ENCODE peak calls at places on chromosome 17, in eight cellular contexts. One of them, this sample, is unnamed.
A peak's percentile ranks its signal among the peaks of the same experiment; 100 is the strongest.

GRCh38 chr17:75047398-75048098 is 523 bp downstream of the KCTD2 start:
- DNase-seq in K562: no peak
- DNase-seq in upper lobe of right lung: peak; percentile 76
- DNase-seq in tibial nerve: peak; percentile 9
- DNase-seq in AG04450: no peak
- DNase-seq in neural progenitor cell: peak; percentile 63
- DNase-seq in PC-3: no peak
- DNase-seq in uterus: peak; percentile 52
- DNase-seq in this sample: no peak

GRCh38 chr17:16908282-16908681 is 63.6 kb downstream of the TNFRSF13B start:
- DNase-seq in K562: no peak
- DNase-seq in upper lobe of right lung: no peak
- DNase-seq in tibial nerve: no peak
- DNase-seq in AG04450: no peak
- DNase-seq in neural progenitor cell: no peak
- DNase-seq in PC-3: no peak
- DNase-seq in uterus: no peak
- DNase-seq in this sample: no peak

GRCh38 chr17:42798011-42798382 is 507 bp downstream of the COA3 start:
- DNase-seq in K562: no peak
- DNase-seq in upper lobe of right lung: no peak
- DNase-seq in tibial nerve: no peak
- DNase-seq in AG04450: no peak
- DNase-seq in neural progenitor cell: no peak
- DNase-seq in PC-3: no peak
- DNase-seq in uterus: no peak
- DNase-seq in this sample: no peak

GRCh38 chr17:35788504-35788998 is 6.9 kb downstream of the MMP28 start:
- DNase-seq in K562: no peak
- DNase-seq in upper lobe of right lung: no peak
- DNase-seq in tibial nerve: peak; percentile 61
- DNase-seq in AG04450: no peak
- DNase-seq in neural progenitor cell: no peak
- DNase-seq in PC-3: peak; percentile 81
- DNase-seq in uterus: no peak
- DNase-seq in this sample: peak; percentile 96

GRCh38 chr17:71338396-71338795 is 782.4 kb upstream of the SOX9 start:
- DNase-seq in K562: no peak
- DNase-seq in upper lobe of right lung: no peak
- DNase-seq in tibial nerve: no peak
- DNase-seq in AG04450: no peak
- DNase-seq in neural progenitor cell: no peak
- DNase-seq in PC-3: peak; percentile 13
- DNase-seq in uterus: no peak
- DNase-seq in this sample: no peak

GRCh38 chr17:40514013-40514875 is 12.8 kb upstream of the TNS4 start:
- DNase-seq in K562: no peak
- DNase-seq in upper lobe of right lung: peak; percentile 27
- DNase-seq in tibial nerve: no peak
- DNase-seq in AG04450: no peak
- DNase-seq in neural progenitor cell: no peak
- DNase-seq in PC-3: no peak
- DNase-seq in uterus: no peak
- DNase-seq in this sample: no peak

GRCh38 chr17:50514936-50515702 is 6.9 kb downstream of the MYCBPAP start:
- DNase-seq in K562: no peak
- DNase-seq in upper lobe of right lung: no peak
- DNase-seq in tibial nerve: peak; percentile 61
- DNase-seq in AG04450: no peak
- DNase-seq in neural progenitor cell: peak; percentile 55
- DNase-seq in PC-3: no peak
- DNase-seq in uterus: no peak
- DNase-seq in this sample: no peak

GRCh38 chr17:75913537-75914210 is 9.0 kb upstream of the MRPL38 start:
- DNase-seq in K562: no peak
- DNase-seq in upper lobe of right lung: no peak
- DNase-seq in tibial nerve: no peak
- DNase-seq in AG04450: no peak
- DNase-seq in neural progenitor cell: no peak
- DNase-seq in PC-3: no peak
- DNase-seq in uterus: no peak
- DNase-seq in this sample: no peak

GRCh38 chr17:75088902-75089417 is 1.2 kb downstream of the SLC16A5 start:
- DNase-seq in K562: no peak
- DNase-seq in upper lobe of right lung: no peak
- DNase-seq in tibial nerve: no peak
- DNase-seq in AG04450: no peak
- DNase-seq in neural progenitor cell: no peak
- DNase-seq in PC-3: peak; percentile 65
- DNase-seq in uterus: peak; percentile 47
- DNase-seq in this sample: no peak

GRCh38 chr17:56009795-56010715 is 143.2 kb upstream of the ANKFN1 start:
- DNase-seq in K562: no peak
- DNase-seq in upper lobe of right lung: no peak
- DNase-seq in tibial nerve: no peak
- DNase-seq in AG04450: no peak
- DNase-seq in neural progenitor cell: peak; percentile 77
- DNase-seq in PC-3: no peak
- DNase-seq in uterus: no peak
- DNase-seq in this sample: no peak

GRCh38 chr17:66727634-66728570 is 107.0 kb upstream of the CACNG5 start:
- DNase-seq in K562: peak; percentile 49
- DNase-seq in upper lobe of right lung: peak; percentile 76
- DNase-seq in tibial nerve: peak; percentile 62
- DNase-seq in AG04450: no peak
- DNase-seq in neural progenitor cell: peak; percentile 79
- DNase-seq in PC-3: peak; percentile 69
- DNase-seq in uterus: peak; percentile 25
- DNase-seq in this sample: peak; percentile 50

GRCh38 chr17:49659983-49660382 is 17.9 kb downstream of the SPOP start:
- DNase-seq in K562: no peak
- DNase-seq in upper lobe of right lung: no peak
- DNase-seq in tibial nerve: no peak
- DNase-seq in AG04450: no peak
- DNase-seq in neural progenitor cell: no peak
- DNase-seq in PC-3: no peak
- DNase-seq in uterus: no peak
- DNase-seq in this sample: no peak

GRCh38 chr17:39360537-39360936 is 40.9 kb downstream of the FBXL20 start:
- DNase-seq in K562: no peak
- DNase-seq in upper lobe of right lung: no peak
- DNase-seq in tibial nerve: no peak
- DNase-seq in AG04450: no peak
- DNase-seq in neural progenitor cell: no peak
- DNase-seq in PC-3: no peak
- DNase-seq in uterus: no peak
- DNase-seq in this sample: no peak

GRCh38 chr17:33288954-33289353 is 4.1 kb downstream of the ASIC2 start:
- DNase-seq in K562: no peak
- DNase-seq in upper lobe of right lung: no peak
- DNase-seq in tibial nerve: no peak
- DNase-seq in AG04450: no peak
- DNase-seq in neural progenitor cell: no peak
- DNase-seq in PC-3: no peak
- DNase-seq in uterus: no peak
- DNase-seq in this sample: no peak

GRCh38 chr17:7894226-7894625 is 5.6 kb downstream of the CHD3 start:
- DNase-seq in K562: no peak
- DNase-seq in upper lobe of right lung: peak; percentile 31
- DNase-seq in tibial nerve: no peak
- DNase-seq in AG04450: no peak
- DNase-seq in neural progenitor cell: no peak
- DNase-seq in PC-3: no peak
- DNase-seq in uterus: no peak
- DNase-seq in this sample: no peak

GRCh38 chr17:9195346-9195870 is 174.1 kb downstream of the NTN1 start:
- DNase-seq in K562: no peak
- DNase-seq in upper lobe of right lung: no peak
- DNase-seq in tibial nerve: no peak
- DNase-seq in AG04450: no peak
- DNase-seq in neural progenitor cell: peak; percentile 39
- DNase-seq in PC-3: no peak
- DNase-seq in uterus: no peak
- DNase-seq in this sample: no peak
- H3K27ac ChIP-seq in K562: no peak overlapping the region
- H3K27ac ChIP-seq in upper lobe of right lung: no peak overlapping the region
- H3K27ac ChIP-seq in tibial nerve: no peak overlapping the region
- H3K27ac ChIP-seq in AG04450: no peak overlapping the region
- H3K27ac ChIP-seq in neural progenitor cell: no peak overlapping the region
- H3K27ac ChIP-seq in PC-3: no peak overlapping the region
- H3K27ac ChIP-seq in uterus: no peak overlapping the region
- H3K27ac ChIP-seq in this sample: no peak overlapping the region

DNA sequence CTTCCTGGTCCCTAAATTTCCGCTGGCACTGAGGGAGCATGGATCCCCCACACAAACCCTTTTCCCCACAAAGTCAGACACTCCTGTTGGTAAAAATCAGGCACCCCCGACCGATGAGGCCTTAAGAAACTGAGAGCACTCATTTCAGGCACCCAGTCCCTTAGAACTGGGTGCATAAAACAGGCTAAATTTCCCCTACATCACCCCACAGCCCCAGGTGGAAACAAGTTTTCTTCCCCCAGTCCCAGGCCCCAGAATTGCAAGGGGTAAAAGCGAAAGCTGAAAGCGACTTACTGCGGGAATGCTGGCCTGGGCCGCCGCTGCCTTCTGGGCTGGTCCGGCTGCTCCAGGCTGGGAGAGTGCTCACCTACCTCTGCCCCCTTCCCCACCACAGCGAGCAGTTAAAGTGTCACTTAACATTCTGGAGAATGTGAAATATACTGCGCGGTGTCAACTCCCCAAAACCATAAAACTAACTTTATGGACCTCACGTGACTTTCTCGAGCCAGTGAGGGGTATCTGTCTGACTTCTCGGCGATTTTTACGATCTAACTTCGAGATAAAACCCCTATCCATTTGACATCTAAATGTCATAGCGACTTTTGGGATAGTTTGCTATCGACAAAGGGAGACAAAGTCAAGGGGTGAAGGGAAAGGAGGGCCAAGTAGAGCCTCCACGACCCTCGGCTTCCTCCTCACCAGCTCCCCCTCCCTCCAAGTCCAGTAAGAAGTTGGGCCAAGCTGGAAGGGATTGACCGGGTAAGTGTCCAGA is at the start of gene HOXB3:
- DNase-seq in K562: no peak
- DNase-seq in upper lobe of right lung: no peak
- DNase-seq in tibial nerve: no peak
- DNase-seq in AG04450: no peak
- DNase-seq in neural progenitor cell: no peak
- DNase-seq in PC-3: no peak
- DNase-seq in uterus: no peak
- DNase-seq in this sample: no peak
- H3K27me3 ChIP-seq in K562: no peaks in the 10 kb centered on the region
- H3K27me3 ChIP-seq in upper lobe of right lung: peaks cover 68% of the 10 kb centered on the region
- H3K27me3 ChIP-seq in tibial nerve: peaks cover 100% of the 10 kb centered on the region
- H3K27me3 ChIP-seq in AG04450: no peaks in the 10 kb centered on the region
- H3K27me3 ChIP-seq in neural progenitor cell: peaks cover 100% of the 10 kb centered on the region
- H3K27me3 ChIP-seq in PC-3: no peaks in the 10 kb centered on the region
- H3K27me3 ChIP-seq in uterus: peaks cover 45% of the 10 kb centered on the region
- H3K27me3 ChIP-seq in this sample: peaks cover 93% of the 10 kb centered on the region

DNA sequence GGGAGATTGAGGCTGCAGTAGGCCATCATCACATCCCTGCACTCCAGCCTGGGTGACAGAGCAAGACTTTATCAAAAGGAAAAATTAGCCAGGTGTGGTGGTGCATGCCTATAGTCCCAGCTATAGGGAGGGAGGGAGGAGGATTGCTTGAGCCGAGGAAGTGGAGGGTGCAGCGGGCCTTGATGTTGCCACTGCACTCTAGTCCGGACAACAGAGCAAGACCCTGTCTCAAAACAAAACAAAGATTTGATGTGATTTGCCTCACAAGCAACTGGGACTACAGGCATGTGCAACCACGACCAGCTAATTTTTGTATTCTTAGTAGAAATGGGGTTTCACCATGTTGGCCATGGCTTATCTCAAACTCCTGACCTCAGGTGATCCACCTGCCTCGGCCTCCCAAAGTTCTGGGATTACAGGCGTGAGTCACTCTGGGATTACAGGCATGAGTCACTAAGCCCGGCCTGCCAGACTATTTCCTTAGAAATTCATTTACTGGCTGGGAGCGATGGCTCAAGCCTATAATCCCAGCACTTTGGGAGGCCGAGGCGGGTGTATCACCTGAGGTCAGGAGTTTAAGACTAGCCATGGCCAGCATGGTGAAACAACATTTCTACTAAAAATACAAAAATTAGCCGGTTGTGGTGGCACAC is 11.5 kb downstream of the UBE2G1 start:
- DNase-seq in K562: no peak
- DNase-seq in upper lobe of right lung: no peak
- DNase-seq in tibial nerve: no peak
- DNase-seq in AG04450: no peak
- DNase-seq in neural progenitor cell: no peak
- DNase-seq in PC-3: peak; percentile 22
- DNase-seq in uterus: no peak
- DNase-seq in this sample: no peak
- TF ChIP-seq CTCF in K562: no peak
- TF ChIP-seq CTCF in upper lobe of right lung: no peak
- TF ChIP-seq CTCF in tibial nerve: no peak
- TF ChIP-seq CTCF in AG04450: no peak
- TF ChIP-seq CTCF in neural progenitor cell: no peak
- TF ChIP-seq CTCF in PC-3: no peak
- TF ChIP-seq CTCF in uterus: no peak
- TF ChIP-seq CTCF in this sample: no peak

GRCh38 chr17:53219821-53220220 is 602.9 kb upstream of the KIF2B start:
- DNase-seq in K562: no peak
- DNase-seq in upper lobe of right lung: no peak
- DNase-seq in tibial nerve: no peak
- DNase-seq in AG04450: no peak
- DNase-seq in neural progenitor cell: no peak
- DNase-seq in PC-3: no peak
- DNase-seq in uterus: no peak
- DNase-seq in this sample: no peak
- H3K27ac ChIP-seq in K562: no peak overlapping the region
- H3K27ac ChIP-seq in upper lobe of right lung: no peak overlapping the region
- H3K27ac ChIP-seq in tibial nerve: no peak overlapping the region
- H3K27ac ChIP-seq in AG04450: no peak overlapping the region
- H3K27ac ChIP-seq in neural progenitor cell: no peak overlapping the region
- H3K27ac ChIP-seq in PC-3: no peak overlapping the region
- H3K27ac ChIP-seq in uterus: no peak overlapping the region
- H3K27ac ChIP-seq in this sample: no peak overlapping the region

GRCh38 chr17:61522088-61522487 is 68.9 kb downstream of the NACA2 start:
- DNase-seq in K562: no peak
- DNase-seq in upper lobe of right lung: no peak
- DNase-seq in tibial nerve: no peak
- DNase-seq in AG04450: no peak
- DNase-seq in neural progenitor cell: no peak
- DNase-seq in PC-3: no peak
- DNase-seq in uterus: no peak
- DNase-seq in this sample: no peak
- H3K27me3 ChIP-seq in K562: no peaks in the 10 kb centered on the region
- H3K27me3 ChIP-seq in upper lobe of right lung: no peaks in the 10 kb centered on the region
- H3K27me3 ChIP-seq in tibial nerve: peaks cover 3% of the 10 kb centered on the region
- H3K27me3 ChIP-seq in AG04450: peaks cover 21% of the 10 kb centered on the region
- H3K27me3 ChIP-seq in neural progenitor cell: no peaks in the 10 kb centered on the region
- H3K27me3 ChIP-seq in PC-3: no peaks in the 10 kb centered on the region
- H3K27me3 ChIP-seq in uterus: peaks cover 4% of the 10 kb centered on the region
- H3K27me3 ChIP-seq in this sample: peaks cover 6% of the 10 kb centered on the region

GRCh38 chr17:11031787-11032186 is 193.9 kb upstream of the PIRT start:
- DNase-seq in K562: no peak
- DNase-seq in upper lobe of right lung: no peak
- DNase-seq in tibial nerve: no peak
- DNase-seq in AG04450: no peak
- DNase-seq in neural progenitor cell: peak; percentile 45
- DNase-seq in PC-3: no peak
- DNase-seq in uterus: no peak
- DNase-seq in this sample: no peak
- TF ChIP-seq CTCF in K562: no peak
- TF ChIP-seq CTCF in upper lobe of right lung: no peak
- TF ChIP-seq CTCF in tibial nerve: no peak
- TF ChIP-seq CTCF in AG04450: no peak
- TF ChIP-seq CTCF in neural progenitor cell: peak; percentile 51
- TF ChIP-seq CTCF in PC-3: no peak
- TF ChIP-seq CTCF in uterus: no peak
- TF ChIP-seq CTCF in this sample: peak; percentile 27

This sample was measured in brain microvascular endothelial cell.